ENCODE peak calls at places on chromosome 10, in seven cellular contexts. Y is RWPE2, I is IMR-90, K is Caco-2, P is ovary, N is transverse colon, V is left ventricle myocardium inferior. D is an unnamed sample.

GRCh38 chr10:95414016-95414830 is 123.4 kb upstream of the PDLIM1 start:
- DNase-seq in V (no peak), I (no peak), Y (no peak), K (no peak), N (no peak), P (no peak), D (no peak)

GRCh38 chr10:45557275-45557905 is 115.2 kb downstream of the ZFAND4 start:
- DNase-seq in P (no peak), K (no peak), I (no peak), V (no peak), Y (no peak), N (no peak), D (no peak)

GRCh38 chr10:21744223-21744622 is 210.2 kb downstream of the MLLT10 start:
- DNase-seq in V (no peak), Y (no peak), P (no peak), N (no peak), K (no peak), I (no peak), D (no peak)

GRCh38 chr10:27710009-27710408 is 35.6 kb downstream of the MKX start:
- DNase-seq in N (no peak), K (no peak), P (no peak), Y (no peak), I (no peak), V (no peak), D (no peak)

GRCh38 chr10:86188326-86188725 is 178.3 kb downstream of the GRID1 start:
- DNase-seq in V (no peak), N (no peak), I (no peak), Y (no peak), K (no peak), P (no peak), D (no peak)

GRCh38 chr10:43060291-43060690 is 16.6 kb upstream of the RET start:
- DNase-seq in V (peak; percentile 57), Y (no peak), K (no peak), I (no peak), P (no peak), N (peak; percentile 32), D (no peak)

GRCh38 chr10:91194497-91195179 is 25.8 kb upstream of the PCGF5 start:
- DNase-seq in N (no peak), I (peak; percentile 81), K (no peak), Y (no peak), V (no peak), P (no peak), D (no peak)

GRCh38 chr10:81280497-81281479 is 594.2 kb upstream of the NRG3 start:
- DNase-seq in N (no peak), K (no peak), I (no peak), P (no peak), Y (no peak), V (no peak), D (no peak)

GRCh38 chr10:47043928-47044544 is 132.8 kb downstream of the PTPN20 start:
- DNase-seq in K (peak; percentile 24), I (no peak), P (no peak), V (no peak), Y (no peak), N (no peak), D (no peak)

GRCh38 chr10:71868192-71868697 is 17.2 kb upstream of the PSAP start:
- DNase-seq in Y (peak; percentile 74), P (no peak), K (peak; percentile 74), N (peak; percentile 68), I (peak; percentile 70), V (peak; percentile 29), D (no peak)

GRCh38 chr10:15462253-15462885 is 91.3 kb upstream of the FAM171A1 start:
- DNase-seq in Y (no peak), I (no peak), N (no peak), K (no peak), V (no peak), P (no peak), D (no peak)

GRCh38 chr10:49678827-49679479 is 498 bp upstream of the C10orf53 start:
- DNase-seq in P (no peak), V (no peak), N (no peak), I (no peak), K (no peak), Y (no peak), D (no peak)

GRCh38 chr10:49682879-49683278 is 3.4 kb downstream of the C10orf53 start:
- DNase-seq in I (no peak), P (no peak), V (no peak), N (no peak), Y (no peak), K (no peak), D (no peak)

GRCh38 chr10:49679480-49679893 is at the start of gene C10orf53:
- DNase-seq in P (no peak), V (peak; percentile 25), K (no peak), I (peak; percentile 16), N (no peak), Y (no peak), D (peak; percentile 74)
- H3K36me3 ChIP-seq in P (no peaks in the 10 kb centered on the region), V (no peaks in the 10 kb centered on the region), K (no peaks in the 10 kb centered on the region), I (no peaks in the 10 kb centered on the region), N (no peaks in the 10 kb centered on the region), Y (no peaks in the 10 kb centered on the region), D (no peaks in the 10 kb centered on the region)

GRCh38 chr10:101226506-101226887 is 2.8 kb downstream of the LBX1 start:
- DNase-seq in N (no peak), Y (no peak), I (no peak), P (no peak), V (no peak), K (no peak), D (no peak)
- H3K27me3 ChIP-seq in N (peaks cover 100% of the 10 kb centered on the region), Y (peaks cover 99% of the 10 kb centered on the region), I (peaks cover 98% of the 10 kb centered on the region), P (peaks cover 12% of the 10 kb centered on the region), V (peaks cover 100% of the 10 kb centered on the region), K (peaks cover 12% of the 10 kb centered on the region), D (no peaks in the 10 kb centered on the region)

DNA sequence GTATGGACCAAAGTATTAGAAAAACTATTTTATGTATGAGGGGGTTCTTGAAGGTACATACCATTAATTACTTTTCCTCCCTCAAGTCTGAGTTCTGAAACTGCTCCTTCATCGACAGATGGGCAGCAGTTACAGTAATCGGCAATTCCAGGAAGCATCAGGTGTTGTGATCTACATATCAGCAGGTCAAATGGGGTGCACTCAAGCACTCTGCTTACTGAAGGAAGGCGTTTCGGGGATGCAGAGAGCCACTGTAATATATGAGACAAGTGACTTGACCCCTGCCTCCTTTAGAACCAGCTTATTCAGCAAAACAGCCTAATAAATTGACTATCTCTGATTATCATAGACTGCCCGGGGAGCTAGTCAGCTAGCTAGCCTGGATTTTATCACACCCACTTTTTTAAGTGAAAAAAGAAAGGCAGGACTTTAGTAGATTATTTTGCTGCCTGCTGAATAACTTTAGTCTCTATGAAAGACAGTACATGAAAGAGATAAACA is 4.2 kb downstream of the SMNDC1 start:
- DNase-seq in I (no peak), N (no peak), Y (no peak), K (no peak), V (no peak), P (no peak), D (no peak)
- H3K4me3 ChIP-seq in I (no peak overlapping the region), N (no peak overlapping the region), Y (no peak overlapping the region), K (no peak overlapping the region), V (no peak overlapping the region), P (no peak overlapping the region), D (no peak overlapping the region)

DNA sequence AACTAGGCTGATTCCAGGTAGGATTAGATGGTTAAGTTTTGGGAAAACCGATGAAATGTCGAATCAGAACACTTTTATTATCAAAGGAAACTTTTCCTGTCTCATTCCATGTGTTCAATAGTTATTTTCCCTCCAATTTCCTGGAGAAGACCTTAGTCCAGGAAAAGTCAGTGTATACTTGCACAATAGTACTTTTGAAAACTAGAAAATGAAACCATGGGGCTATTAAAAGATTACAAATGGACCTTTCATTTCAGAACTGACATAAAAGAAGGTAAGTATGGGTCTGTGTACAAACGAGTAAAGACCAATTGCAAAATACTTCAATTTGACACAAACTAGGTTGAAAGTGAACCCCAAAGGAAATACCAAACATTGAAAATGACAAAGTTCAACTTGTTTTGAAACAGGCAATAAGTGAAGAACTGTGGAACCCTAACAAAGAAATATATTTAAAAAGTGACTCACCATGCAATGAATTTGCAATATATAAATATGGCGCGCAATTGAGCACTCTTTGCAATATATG is 2.1 kb downstream of the AVPI1 start:
- DNase-seq in K (no peak), N (no peak), Y (no peak), P (no peak), V (no peak), I (peak; percentile 51), D (no peak)
- H3K36me3 ChIP-seq in K (no peaks in the 10 kb centered on the region), N (no peaks in the 10 kb centered on the region), Y (peaks cover 56% of the 10 kb centered on the region), P (no peaks in the 10 kb centered on the region), V (no peaks in the 10 kb centered on the region), I (peaks cover 9% of the 10 kb centered on the region), D (peaks cover 2% of the 10 kb centered on the region)

DNA sequence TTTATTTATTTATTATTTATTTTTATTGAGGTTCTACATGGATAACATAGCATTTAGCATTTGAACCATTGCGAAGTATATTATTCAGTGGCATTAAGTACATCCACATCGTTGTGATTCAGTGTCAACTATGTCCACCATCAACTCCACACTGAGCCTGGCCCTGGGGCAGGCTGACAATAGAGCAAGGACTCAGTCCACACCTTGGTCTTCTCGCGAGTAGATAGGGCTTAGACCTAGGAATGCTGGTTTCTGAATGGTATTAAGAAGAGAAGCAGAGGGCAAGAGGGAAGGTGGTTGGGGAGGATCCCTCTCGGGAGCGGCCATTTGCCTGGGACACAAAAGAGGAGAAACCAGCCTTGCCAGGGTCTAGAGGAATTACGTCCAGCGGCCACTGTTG is 599.2 kb upstream of the MGMT start:
- DNase-seq in Y (no peak), P (no peak), I (no peak), V (no peak), K (no peak), N (no peak), D (no peak)
- H3K27me3 ChIP-seq in Y (no peaks in the 10 kb centered on the region), P (no peaks in the 10 kb centered on the region), I (no peaks in the 10 kb centered on the region), V (no peaks in the 10 kb centered on the region), K (no peaks in the 10 kb centered on the region), N (no peaks in the 10 kb centered on the region), D (no peaks in the 10 kb centered on the region)

GRCh38 chr10:129953541-129954031 is 10.5 kb downstream of the EBF3 start:
- DNase-seq in P (no peak), Y (no peak), I (no peak), V (no peak), N (no peak), K (no peak), D (no peak)
- H3K4me3 ChIP-seq in P (no peak overlapping the region), Y (no peak overlapping the region), I (no peak overlapping the region), V (peak overlapping the region; percentile 75), N (no peak overlapping the region), K (no peak overlapping the region), D (no peak overlapping the region)